ENCODE peak calls at places on chromosomes 16 and 17, in six cellular contexts. One of them, this sample, is unnamed.

GRCh38 chr17:55161935-55162555 is 102.7 kb upstream of the HLF start:
- DNase-seq in H1: no peak
- DNase-seq in stomach: no peak
- DNase-seq in GM23338: no peak
- DNase-seq in upper lobe of left lung: no peak
- DNase-seq in HL-60: no peak
- DNase-seq in this sample: no peak

GRCh38 chr17:22435231-22435974 is 743.1 kb downstream of the KCNJ18 start:
- DNase-seq in H1: no peak
- DNase-seq in stomach: no peak
- DNase-seq in upper lobe of left lung: peak
- DNase-seq in GM23338: no peak
- DNase-seq in HL-60: no peak
- DNase-seq in this sample: no peak

GRCh38 chr17:37490022-37490587 is 414 bp downstream of the DUSP14 start:
- DNase-seq in upper lobe of left lung: peak
- DNase-seq in stomach: peak
- DNase-seq in HL-60: peak
- DNase-seq in GM23338: peak
- DNase-seq in H1: peak
- DNase-seq in this sample: peak

GRCh38 chr17:2977157-2977556 is 86.2 kb downstream of the OR1D5 start:
- DNase-seq in H1: no peak
- DNase-seq in GM23338: no peak
- DNase-seq in stomach: no peak
- DNase-seq in upper lobe of left lung: no peak
- DNase-seq in HL-60: no peak
- DNase-seq in this sample: no peak

GRCh38 chr17:57164814-57165213 is 79.8 kb downstream of the AKAP1 start:
- DNase-seq in GM23338: no peak
- DNase-seq in H1: no peak
- DNase-seq in upper lobe of left lung: no peak
- DNase-seq in stomach: no peak
- DNase-seq in HL-60: no peak
- DNase-seq in this sample: no peak

GRCh38 chr17:69874220-69874670 is 200.8 kb upstream of the KCNJ16 start:
- DNase-seq in stomach: no peak
- DNase-seq in H1: no peak
- DNase-seq in upper lobe of left lung: no peak
- DNase-seq in HL-60: no peak
- DNase-seq in GM23338: no peak
- DNase-seq in this sample: no peak

GRCh38 chr16:72876221-72876620 is 171.7 kb downstream of the ZFHX3 start:
- DNase-seq in HL-60: peak
- DNase-seq in upper lobe of left lung: no peak
- DNase-seq in GM23338: no peak
- DNase-seq in H1: no peak
- DNase-seq in stomach: peak
- DNase-seq in this sample: no peak

GRCh38 chr17:37239690-37240344 is 136.0 kb upstream of the C17orf78 start:
- DNase-seq in HL-60: no peak
- DNase-seq in upper lobe of left lung: no peak
- DNase-seq in H1: no peak
- DNase-seq in GM23338: peak
- DNase-seq in stomach: no peak
- DNase-seq in this sample: no peak

GRCh38 chr16:85589688-85590505 is 23.2 kb upstream of the GSE1 start:
- DNase-seq in HL-60: no peak
- DNase-seq in stomach: no peak
- DNase-seq in GM23338: no peak
- DNase-seq in upper lobe of left lung: no peak
- DNase-seq in H1: no peak
- DNase-seq in this sample: no peak

GRCh38 chr16:71426069-71426879 is 15.6 kb downstream of the TLE7 start:
- DNase-seq in GM23338: peak
- DNase-seq in H1: peak
- DNase-seq in upper lobe of left lung: peak
- DNase-seq in HL-60: peak
- DNase-seq in stomach: no peak
- DNase-seq in this sample: no peak

GRCh38 chr16:49602201-49603041 is 228.8 kb downstream of the C16orf78 start:
- DNase-seq in upper lobe of left lung: peak
- DNase-seq in GM23338: no peak
- DNase-seq in stomach: peak
- DNase-seq in H1: peak
- DNase-seq in HL-60: no peak
- DNase-seq in this sample: no peak

GRCh38 chr17:81419333-81419885 is 24.2 kb downstream of the BAHCC1 start:
- DNase-seq in GM23338: no peak
- DNase-seq in HL-60: no peak
- DNase-seq in H1: no peak
- DNase-seq in stomach: peak
- DNase-seq in upper lobe of left lung: peak
- DNase-seq in this sample: peak

DNA sequence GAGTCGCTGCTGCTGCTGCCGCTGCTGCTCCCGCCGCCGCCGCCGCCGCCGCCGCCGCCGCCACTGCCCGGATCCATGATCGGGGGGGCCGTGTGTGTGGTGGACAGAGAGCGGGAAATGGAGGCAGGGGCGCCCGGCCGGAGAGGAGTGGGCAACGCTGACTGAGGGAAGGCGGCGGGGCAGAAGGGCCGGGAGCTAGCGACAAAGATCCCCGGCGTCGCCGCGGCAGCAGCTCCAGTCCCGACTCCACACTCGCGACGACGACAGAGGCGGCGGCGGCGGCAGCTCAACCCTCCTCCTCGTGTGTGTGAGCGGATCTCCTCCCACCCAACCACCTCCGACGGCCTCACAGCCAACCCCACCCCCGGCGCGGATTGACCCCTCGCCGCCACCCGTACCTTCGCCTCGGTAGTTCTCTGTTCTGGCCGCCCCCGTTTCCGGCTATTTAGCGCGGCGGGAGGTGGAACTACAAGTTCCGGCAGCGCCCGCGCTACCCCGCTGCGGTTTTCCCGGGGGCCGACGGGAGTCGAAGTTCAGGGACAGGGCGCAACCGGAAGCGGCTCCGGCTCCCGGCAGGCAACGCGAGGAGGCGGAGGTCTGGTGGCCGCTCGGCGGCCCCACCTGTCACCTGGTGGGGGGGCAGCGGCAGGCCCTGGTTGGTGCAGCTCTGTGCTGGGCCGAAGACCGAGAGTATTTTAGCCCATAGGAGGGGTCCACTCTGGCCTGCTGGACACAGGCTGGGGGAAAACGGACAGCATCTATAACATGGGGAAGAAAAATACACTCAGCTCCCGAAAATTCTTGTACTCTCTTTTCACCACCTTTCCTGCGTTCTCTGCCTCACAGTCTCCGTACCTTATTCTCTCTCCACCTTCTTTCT is at the start of gene GSPT1:
- DNase-seq in upper lobe of left lung: peak
- DNase-seq in H1: peak
- DNase-seq in stomach: peak
- DNase-seq in HL-60: peak
- DNase-seq in GM23338: peak
- DNase-seq in this sample: peak
- TF ChIP-seq CTCF in upper lobe of left lung: peak
- TF ChIP-seq CTCF in H1: no peak
- TF ChIP-seq CTCF in stomach: no peak
- TF ChIP-seq CTCF in HL-60: no peak
- TF ChIP-seq CTCF in GM23338: no peak
- TF ChIP-seq CTCF in this sample: peak

GRCh38 chr16:1171001-1171400 is 18.1 kb downstream of the CACNA1H start:
- DNase-seq in HL-60: no peak
- DNase-seq in upper lobe of left lung: no peak
- DNase-seq in H1: no peak
- DNase-seq in GM23338: no peak
- DNase-seq in stomach: no peak
- DNase-seq in this sample: no peak

GRCh38 chr16:1170076-1170418 is 17.1 kb downstream of the CACNA1H start:
- DNase-seq in GM23338: no peak
- DNase-seq in stomach: no peak
- DNase-seq in HL-60: no peak
- DNase-seq in upper lobe of left lung: no peak
- DNase-seq in H1: no peak
- DNase-seq in this sample: no peak

GRCh38 chr16:1168837-1169236 is 15.9 kb downstream of the CACNA1H start:
- DNase-seq in HL-60: no peak
- DNase-seq in H1: no peak
- DNase-seq in GM23338: no peak
- DNase-seq in upper lobe of left lung: no peak
- DNase-seq in stomach: no peak
- DNase-seq in this sample: no peak

GRCh38 chr16:1167276-1168107 is 14.6 kb downstream of the CACNA1H start:
- DNase-seq in stomach: no peak
- DNase-seq in HL-60: no peak
- DNase-seq in GM23338: peak
- DNase-seq in upper lobe of left lung: no peak
- DNase-seq in H1: no peak
- DNase-seq in this sample: no peak

GRCh38 chr16:1169285-1170075 is 16.6 kb downstream of the CACNA1H start:
- DNase-seq in upper lobe of left lung: no peak
- DNase-seq in stomach: no peak
- DNase-seq in H1: no peak
- DNase-seq in GM23338: no peak
- DNase-seq in HL-60: no peak
- DNase-seq in this sample: no peak
- TF ChIP-seq POLR2AphosphoS5 in upper lobe of left lung: no peak
- TF ChIP-seq POLR2AphosphoS5 in stomach: peak
- TF ChIP-seq POLR2AphosphoS5 in H1: no peak
- TF ChIP-seq POLR2AphosphoS5 in GM23338: no peak
- TF ChIP-seq POLR2AphosphoS5 in HL-60: no peak
- TF ChIP-seq POLR2AphosphoS5 in this sample: peak

DNA sequence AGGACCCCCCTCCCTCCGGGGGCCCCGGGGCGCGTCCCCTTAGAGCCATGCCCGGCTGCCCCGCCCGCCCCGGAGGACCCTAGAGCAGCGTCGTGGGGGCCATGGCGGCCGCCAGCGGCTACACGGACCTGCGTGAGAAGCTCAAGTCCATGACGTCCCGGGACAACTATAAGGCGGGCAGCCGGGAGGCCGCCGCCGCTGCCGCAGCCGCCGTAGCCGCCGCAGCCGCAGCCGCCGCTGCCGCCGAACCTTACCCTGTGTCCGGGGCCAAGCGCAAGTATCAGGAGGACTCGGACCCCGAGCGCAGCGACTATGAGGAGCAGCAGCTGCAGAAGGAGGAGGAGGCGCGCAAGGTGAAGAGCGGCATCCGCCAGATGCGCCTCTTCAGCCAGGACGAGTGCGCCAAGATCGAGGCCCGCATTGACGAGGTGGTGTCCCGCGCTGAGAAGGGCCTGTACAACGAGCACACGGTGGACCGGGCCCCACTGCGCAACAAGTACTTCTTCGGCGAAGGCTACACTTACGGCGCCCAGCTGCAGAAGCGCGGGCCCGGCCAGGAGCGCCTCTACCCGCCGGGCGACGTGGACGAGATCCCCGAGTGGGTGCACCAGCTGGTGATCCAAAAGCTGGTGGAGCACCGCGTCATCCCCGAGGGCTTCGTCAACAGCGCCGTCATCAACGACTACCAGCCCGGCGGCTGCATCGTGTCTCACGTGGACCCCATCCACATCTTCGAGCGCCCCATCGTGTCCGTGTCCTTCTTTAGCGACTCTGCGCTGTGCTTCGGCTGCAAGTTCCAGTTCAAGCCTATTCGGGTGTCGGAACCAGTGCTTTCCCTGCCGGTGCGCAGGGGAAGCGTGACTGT is 747 bp downstream of the ALKBH5 start:
- DNase-seq in H1: peak
- DNase-seq in upper lobe of left lung: peak
- DNase-seq in GM23338: peak
- DNase-seq in stomach: peak
- DNase-seq in HL-60: peak
- DNase-seq in this sample: no peak
- TF ChIP-seq CTCF in H1: no peak
- TF ChIP-seq CTCF in upper lobe of left lung: no peak
- TF ChIP-seq CTCF in GM23338: peak
- TF ChIP-seq CTCF in stomach: no peak
- TF ChIP-seq CTCF in HL-60: no peak
- TF ChIP-seq CTCF in this sample: no peak

GRCh38 chr17:40563371-40564052 is 1.8 kb downstream of the CCR7 start:
- DNase-seq in GM23338: no peak
- DNase-seq in upper lobe of left lung: no peak
- DNase-seq in stomach: peak
- DNase-seq in HL-60: no peak
- DNase-seq in H1: no peak
- DNase-seq in this sample: peak

GRCh38 chr17:40564195-40564882 is 933 bp downstream of the CCR7 start:
- DNase-seq in stomach: peak
- DNase-seq in H1: no peak
- DNase-seq in GM23338: no peak
- DNase-seq in HL-60: no peak
- DNase-seq in upper lobe of left lung: no peak
- DNase-seq in this sample: peak

GRCh38 chr17:40566027-40566426 is 755 bp upstream of the CCR7 start:
- DNase-seq in HL-60: no peak
- DNase-seq in H1: no peak
- DNase-seq in upper lobe of left lung: no peak
- DNase-seq in GM23338: no peak
- DNase-seq in stomach: no peak
- DNase-seq in this sample: peak

GRCh38 chr17:40562841-40563370 is 2.4 kb downstream of the CCR7 start:
- DNase-seq in H1: no peak
- DNase-seq in HL-60: no peak
- DNase-seq in stomach: no peak
- DNase-seq in upper lobe of left lung: no peak
- DNase-seq in GM23338: no peak
- DNase-seq in this sample: peak

GRCh38 chr17:40564883-40565744 is at the start of gene CCR7:
- DNase-seq in GM23338: no peak
- DNase-seq in HL-60: no peak
- DNase-seq in upper lobe of left lung: no peak
- DNase-seq in H1: no peak
- DNase-seq in stomach: peak
- DNase-seq in this sample: peak
- TF ChIP-seq POLR2AphosphoS5 in GM23338: no peak
- TF ChIP-seq POLR2AphosphoS5 in HL-60: no peak
- TF ChIP-seq POLR2AphosphoS5 in upper lobe of left lung: no peak
- TF ChIP-seq POLR2AphosphoS5 in H1: no peak
- TF ChIP-seq POLR2AphosphoS5 in stomach: no peak
- TF ChIP-seq POLR2AphosphoS5 in this sample: no peak

GRCh38 chr16:29232811-29233704 is 173.5 kb downstream of the NPIPB11 start:
- DNase-seq in H1: peak
- DNase-seq in GM23338: no peak
- DNase-seq in stomach: no peak
- DNase-seq in HL-60: no peak
- DNase-seq in upper lobe of left lung: peak
- DNase-seq in this sample: peak
- TF ChIP-seq CTCF in H1: no peak
- TF ChIP-seq CTCF in GM23338: no peak
- TF ChIP-seq CTCF in stomach: no peak
- TF ChIP-seq CTCF in HL-60: no peak
- TF ChIP-seq CTCF in upper lobe of left lung: no peak
- TF ChIP-seq CTCF in this sample: no peak

GRCh38 chr16:69324013-69324531 is 6.3 kb downstream of the PDF start:
- DNase-seq in HL-60: peak
- DNase-seq in H1: no peak
- DNase-seq in upper lobe of left lung: no peak
- DNase-seq in stomach: peak
- DNase-seq in GM23338: no peak
- DNase-seq in this sample: no peak
- TF ChIP-seq POLR2AphosphoS5 in HL-60: no peak
- TF ChIP-seq POLR2AphosphoS5 in H1: peak
- TF ChIP-seq POLR2AphosphoS5 in upper lobe of left lung: no peak
- TF ChIP-seq POLR2AphosphoS5 in stomach: no peak
- TF ChIP-seq POLR2AphosphoS5 in GM23338: no peak
- TF ChIP-seq POLR2AphosphoS5 in this sample: no peak

This sample was measured in esophagus muscularis mucosa.